ENCODE peak calls at places on chromosome 12, in eight cellular contexts. W is GM06990, D is A549, I is heart right ventricle, L is ascending aorta, O is spleen, S is endothelial cell, N is mesothelial cell of epicardium. Y is an unnamed sample.

GRCh38 chr12:46261658-46262057 is 7.2 kb downstream of the SLC38A1 start:
- DNase-seq in W (no peak), D (no peak), I (no peak), L (no peak), O (no peak), S (no peak), N (no peak), Y (no peak)

GRCh38 chr12:97404549-97404948 is 58.1 kb upstream of the RMST start:
- DNase-seq in W (peak; percentile 19), D (peak; percentile 63), I (peak; percentile 11), L (no peak), O (no peak), S (peak; percentile 64), N (no peak), Y (no peak)

GRCh38 chr12:109645708-109646107 is 67.9 kb upstream of the FAM222A start:
- DNase-seq in W (no peak), D (no peak), I (no peak), L (no peak), O (peak; percentile 48), S (no peak), N (no peak), Y (no peak)

GRCh38 chr12:114691810-114692557 is 8.0 kb upstream of the TBX3 start:
- DNase-seq in W (no peak), D (no peak), I (no peak), L (no peak), O (no peak), S (no peak), N (no peak), Y (no peak)

GRCh38 chr12:92602930-92603623 is 99.7 kb upstream of the PLEKHG7 start:
- DNase-seq in W (no peak), D (peak; percentile 73), I (no peak), L (no peak), O (no peak), S (no peak), N (no peak), Y (no peak)

GRCh38 chr12:52018448-52019122 is 11.8 kb downstream of the TAMALIN start:
- DNase-seq in W (no peak), D (no peak), I (no peak), L (no peak), O (no peak), S (no peak), N (no peak), Y (no peak)

GRCh38 chr12:27212861-27213260 is 31.2 kb upstream of the STK38L start:
- DNase-seq in W (no peak), D (no peak), I (no peak), L (no peak), O (no peak), S (no peak), N (no peak), Y (no peak)

GRCh38 chr12:55712700-55713415 is 3.0 kb upstream of the BLOC1S1 start:
- DNase-seq in W (no peak), D (no peak), I (no peak), L (no peak), O (peak; percentile 18), S (no peak), N (no peak), Y (peak; percentile 3)

GRCh38 chr12:114165921-114166320 is 199.8 kb upstream of the RBM19 start:
- DNase-seq in W (no peak), D (no peak), I (no peak), L (no peak), O (no peak), S (no peak), N (no peak), Y (no peak)

GRCh38 chr12:79098530-79098929 is 234.0 kb downstream of the SYT1 start:
- DNase-seq in W (no peak), D (no peak), I (no peak), L (no peak), O (no peak), S (no peak), N (no peak), Y (no peak)

GRCh38 chr12:92764820-92765219 is 62.0 kb downstream of the PLEKHG7 start:
- DNase-seq in W (no peak), D (no peak), I (peak; percentile 49), L (no peak), O (no peak), S (no peak), N (no peak), Y (no peak)

GRCh38 chr12:64679487-64679983 is 69.2 kb downstream of the RASSF3 start:
- DNase-seq in W (no peak), D (peak; percentile 91), I (peak; percentile 69), L (peak; percentile 81), O (peak; percentile 83), S (no peak), N (no peak), Y (no peak)

GRCh38 chr12:121404734-121405133 is 4.8 kb downstream of the RNF34 start:
- DNase-seq in W (no peak), D (no peak), I (no peak), L (no peak), O (no peak), S (no peak), N (peak; percentile 38), Y (no peak)

GRCh38 chr12:26297386-26298070 is 102.2 kb downstream of the SSPN start:
- DNase-seq in W (no peak), D (no peak), I (peak; percentile 32), L (no peak), O (no peak), S (no peak), N (no peak), Y (no peak)

GRCh38 chr12:88150063-88150462 is 8.0 kb downstream of the TMTC3 start:
- DNase-seq in W (no peak), D (no peak), I (no peak), L (no peak), O (no peak), S (no peak), N (no peak), Y (no peak)

GRCh38 chr12:88156075-88156654 is 14.1 kb downstream of the TMTC3 start:
- DNase-seq in W (no peak), D (no peak), I (no peak), L (no peak), O (no peak), S (no peak), N (no peak), Y (no peak)

DNA sequence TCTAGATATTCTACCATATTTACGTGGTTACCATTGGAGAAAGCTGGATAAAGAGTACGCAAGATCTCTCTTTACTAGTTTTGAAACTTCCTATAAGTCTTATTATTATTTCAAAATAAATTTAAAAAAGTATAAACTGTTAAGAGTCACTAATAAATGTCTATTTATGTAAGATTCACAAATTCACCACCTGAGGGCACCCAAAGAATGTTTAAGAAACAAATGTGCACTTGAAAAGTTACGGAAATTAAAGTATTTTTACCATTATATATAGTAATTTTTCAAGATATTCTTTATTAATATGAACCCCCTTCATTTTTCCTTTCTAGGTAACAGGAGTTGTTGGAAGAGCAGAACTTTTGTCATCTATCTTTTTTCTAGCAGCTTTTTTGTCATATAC is 11.9 kb downstream of the TMTC3 start:
- DNase-seq in W (no peak), D (peak; percentile 55), I (no peak), L (no peak), O (no peak), S (no peak), N (no peak), Y (no peak)
- TF ChIP-seq CTCF in W (no peak), D (peak; percentile 73), I (peak; percentile 51), L (no peak), O (no peak), S (peak; percentile 30), N (peak; percentile 57), Y (peak; percentile 95)

GRCh38 chr12:54017845-54018607 is 9.2 kb downstream of the HOXC8 start:
- DNase-seq in W (peak; percentile 96), D (peak; percentile 93), I (peak; percentile 40), L (no peak), O (peak; percentile 93), S (peak; percentile 66), N (peak; percentile 74), Y (no peak)

GRCh38 chr12:54016478-54016964 is 7.7 kb downstream of the HOXC8 start:
- DNase-seq in W (no peak), D (peak; percentile 84), I (no peak), L (no peak), O (no peak), S (no peak), N (no peak), Y (no peak)

GRCh38 chr12:54016051-54016450 is 7.3 kb downstream of the HOXC8 start:
- DNase-seq in W (no peak), D (no peak), I (no peak), L (no peak), O (no peak), S (no peak), N (no peak), Y (no peak)

GRCh38 chr12:54018608-54018984 is 9.6 kb upstream of the HOXC6 start:
- DNase-seq in W (no peak), D (no peak), I (no peak), L (no peak), O (no peak), S (no peak), N (no peak), Y (no peak)

GRCh38 chr12:54017027-54017788 is 8.4 kb downstream of the HOXC8 start:
- DNase-seq in W (no peak), D (peak; percentile 80), I (no peak), L (no peak), O (no peak), S (no peak), N (no peak), Y (no peak)
- TF ChIP-seq CTCF in W (no peak), D (no peak), I (no peak), L (no peak), O (no peak), S (no peak), N (no peak), Y (peak; percentile 22)

GRCh38 chr12:132029503-132030300 is 80.0 kb downstream of the EP400 start:
- DNase-seq in W (no peak), D (no peak), I (no peak), L (no peak), O (no peak), S (no peak), N (no peak), Y (no peak)
- TF ChIP-seq CTCF in W (no peak), D (no peak), I (no peak), L (no peak), O (no peak), S (no peak), N (no peak), Y (no peak)

GRCh38 chr12:6080149-6081045 is 44.1 kb downstream of the VWF start:
- DNase-seq in W (no peak), D (no peak), I (no peak), L (no peak), O (peak; percentile 54), S (no peak), N (no peak), Y (peak; percentile 64)
- TF ChIP-seq CTCF in W (no peak), D (no peak), I (no peak), L (no peak), O (no peak), S (no peak), N (no peak), Y (no peak)

GRCh38 chr12:128675576-128675975 is 148.2 kb downstream of the SLC15A4 start:
- DNase-seq in W (no peak), D (no peak), I (no peak), L (no peak), O (no peak), S (no peak), N (no peak), Y (no peak)

GRCh38 chr12:128672428-128672827 is 151.3 kb downstream of the SLC15A4 start:
- DNase-seq in W (no peak), D (no peak), I (no peak), L (no peak), O (no peak), S (no peak), N (no peak), Y (no peak)

GRCh38 chr12:128671528-128672042 is 152.2 kb downstream of the SLC15A4 start:
- DNase-seq in W (no peak), D (peak; percentile 48), I (no peak), L (no peak), O (no peak), S (no peak), N (no peak), Y (no peak)
- TF ChIP-seq CTCF in W (peak; percentile 6), D (peak; percentile 6), I (no peak), L (no peak), O (no peak), S (no peak), N (no peak), Y (no peak)